ENCODE peak calls at places on chromosomes 13 and 19, in six cellular contexts. One of them, this sample, is unnamed.

GRCh38 chr19:16445238-16446107 is 26.3 kb downstream of the EPS15L1 start:
- DNase-seq in uterus: no peak
- DNase-seq in K562: no peak
- DNase-seq in Peyer's patch: peak; percentile 75
- DNase-seq in heart left ventricle: no peak
- DNase-seq in suprapubic skin: no peak
- DNase-seq in this sample: no peak

GRCh38 chr13:78607409-78608253 is 4.3 kb upstream of the POU4F1 start:
- DNase-seq in uterus: no peak
- DNase-seq in K562: no peak
- DNase-seq in Peyer's patch: no peak
- DNase-seq in heart left ventricle: no peak
- DNase-seq in suprapubic skin: no peak
- DNase-seq in this sample: no peak

GRCh38 chr13:113178896-113179167 is 20.4 kb downstream of the PROZ start:
- DNase-seq in uterus: no peak
- DNase-seq in K562: no peak
- DNase-seq in Peyer's patch: no peak
- DNase-seq in heart left ventricle: no peak
- DNase-seq in suprapubic skin: no peak
- DNase-seq in this sample: no peak

GRCh38 chr13:100301418-100301817 is 212.5 kb downstream of the PCCA start:
- DNase-seq in uterus: no peak
- DNase-seq in K562: no peak
- DNase-seq in Peyer's patch: no peak
- DNase-seq in heart left ventricle: no peak
- DNase-seq in suprapubic skin: no peak
- DNase-seq in this sample: peak; percentile 80

GRCh38 chr19:19464339-19465098 is 50.8 kb downstream of the TSSK6 start:
- DNase-seq in uterus: no peak
- DNase-seq in K562: no peak
- DNase-seq in Peyer's patch: no peak
- DNase-seq in heart left ventricle: no peak
- DNase-seq in suprapubic skin: no peak
- DNase-seq in this sample: peak; percentile 73

GRCh38 chr19:4088065-4088679 is 21.5 kb upstream of the ZBTB7A start:
- DNase-seq in uterus: no peak
- DNase-seq in K562: no peak
- DNase-seq in Peyer's patch: no peak
- DNase-seq in heart left ventricle: peak; percentile 16
- DNase-seq in suprapubic skin: peak; percentile 57
- DNase-seq in this sample: no peak

GRCh38 chr19:1408300-1409203 is 1.2 kb downstream of the DAZAP1 start:
- DNase-seq in uterus: peak; percentile 37
- DNase-seq in K562: peak; percentile 62
- DNase-seq in Peyer's patch: peak; percentile 70
- DNase-seq in heart left ventricle: no peak
- DNase-seq in suprapubic skin: no peak
- DNase-seq in this sample: peak; percentile 78

GRCh38 chr13:26697069-26697955 is 63.3 kb downstream of the GPR12 start:
- DNase-seq in uterus: no peak
- DNase-seq in K562: no peak
- DNase-seq in Peyer's patch: no peak
- DNase-seq in heart left ventricle: no peak
- DNase-seq in suprapubic skin: no peak
- DNase-seq in this sample: no peak

GRCh38 chr13:110731072-110731471 is 17.6 kb downstream of the ING1 start:
- DNase-seq in uterus: no peak
- DNase-seq in K562: no peak
- DNase-seq in Peyer's patch: no peak
- DNase-seq in heart left ventricle: no peak
- DNase-seq in suprapubic skin: no peak
- DNase-seq in this sample: no peak

GRCh38 chr19:35516310-35516709 is 2.9 kb upstream of the DMKN start:
- DNase-seq in uterus: no peak
- DNase-seq in K562: no peak
- DNase-seq in Peyer's patch: no peak
- DNase-seq in heart left ventricle: no peak
- DNase-seq in suprapubic skin: no peak
- DNase-seq in this sample: no peak

GRCh38 chr19:20165971-20166592 is 932 bp upstream of the ZNF486 start:
- DNase-seq in uterus: no peak
- DNase-seq in K562: no peak
- DNase-seq in Peyer's patch: no peak
- DNase-seq in heart left ventricle: no peak
- DNase-seq in suprapubic skin: no peak
- DNase-seq in this sample: no peak

GRCh38 chr19:50912727-50913716 is 1.8 kb upstream of the KLK4 start:
- DNase-seq in uterus: no peak
- DNase-seq in K562: no peak
- DNase-seq in Peyer's patch: no peak
- DNase-seq in heart left ventricle: no peak
- DNase-seq in suprapubic skin: no peak
- DNase-seq in this sample: no peak

GRCh38 chr13:45500492-45501174 is 35.9 kb downstream of the COG3 start:
- DNase-seq in uterus: no peak
- DNase-seq in K562: no peak
- DNase-seq in Peyer's patch: no peak
- DNase-seq in heart left ventricle: no peak
- DNase-seq in suprapubic skin: no peak
- DNase-seq in this sample: no peak

GRCh38 chr13:50080158-50080855 is 65.1 kb downstream of the KCNRG start:
- DNase-seq in uterus: no peak
- DNase-seq in K562: peak; percentile 48
- DNase-seq in Peyer's patch: peak; percentile 59
- DNase-seq in heart left ventricle: no peak
- DNase-seq in suprapubic skin: no peak
- DNase-seq in this sample: peak; percentile 23

GRCh38 chr19:35120492-35120891 is 4.9 kb downstream of the FXYD3 start:
- DNase-seq in uterus: no peak
- DNase-seq in K562: no peak
- DNase-seq in Peyer's patch: peak; percentile 70
- DNase-seq in heart left ventricle: no peak
- DNase-seq in suprapubic skin: no peak
- DNase-seq in this sample: no peak

GRCh38 chr13:113086031-113086750 is 19.4 kb upstream of the F7 start:
- DNase-seq in uterus: no peak
- DNase-seq in K562: peak; percentile 29
- DNase-seq in Peyer's patch: no peak
- DNase-seq in heart left ventricle: peak; percentile 19
- DNase-seq in suprapubic skin: no peak
- DNase-seq in this sample: no peak

GRCh38 chr13:71303144-71303543 is 563.9 kb downstream of the DACH1 start:
- DNase-seq in uterus: no peak
- DNase-seq in K562: no peak
- DNase-seq in Peyer's patch: no peak
- DNase-seq in heart left ventricle: no peak
- DNase-seq in suprapubic skin: no peak
- DNase-seq in this sample: no peak

GRCh38 chr19:38670921-38671398 is 23.5 kb downstream of the ACTN4 start:
- DNase-seq in uterus: no peak
- DNase-seq in K562: peak; percentile 51
- DNase-seq in Peyer's patch: peak; percentile 71
- DNase-seq in heart left ventricle: no peak
- DNase-seq in suprapubic skin: no peak
- DNase-seq in this sample: no peak

GRCh38 chr13:39321578-39321977 is 281.4 kb downstream of the LHFPL6 start:
- DNase-seq in uterus: no peak
- DNase-seq in K562: no peak
- DNase-seq in Peyer's patch: no peak
- DNase-seq in heart left ventricle: peak; percentile 33
- DNase-seq in suprapubic skin: peak; percentile 64
- DNase-seq in this sample: no peak

GRCh38 chr13:94061316-94061715 is 418.2 kb downstream of the DCT start:
- DNase-seq in uterus: no peak
- DNase-seq in K562: no peak
- DNase-seq in Peyer's patch: no peak
- DNase-seq in heart left ventricle: no peak
- DNase-seq in suprapubic skin: no peak
- DNase-seq in this sample: no peak

GRCh38 chr19:33678796-33679195 is 57.0 kb downstream of the CHST8 start:
- DNase-seq in uterus: no peak
- DNase-seq in K562: no peak
- DNase-seq in Peyer's patch: no peak
- DNase-seq in heart left ventricle: no peak
- DNase-seq in suprapubic skin: peak; percentile 22
- DNase-seq in this sample: peak; percentile 31
- TF ChIP-seq CTCF in uterus: no peak
- TF ChIP-seq CTCF in K562: no peak
- TF ChIP-seq CTCF in Peyer's patch: no peak
- TF ChIP-seq CTCF in heart left ventricle: no peak
- TF ChIP-seq CTCF in suprapubic skin: no peak
- TF ChIP-seq CTCF in this sample: no peak

DNA sequence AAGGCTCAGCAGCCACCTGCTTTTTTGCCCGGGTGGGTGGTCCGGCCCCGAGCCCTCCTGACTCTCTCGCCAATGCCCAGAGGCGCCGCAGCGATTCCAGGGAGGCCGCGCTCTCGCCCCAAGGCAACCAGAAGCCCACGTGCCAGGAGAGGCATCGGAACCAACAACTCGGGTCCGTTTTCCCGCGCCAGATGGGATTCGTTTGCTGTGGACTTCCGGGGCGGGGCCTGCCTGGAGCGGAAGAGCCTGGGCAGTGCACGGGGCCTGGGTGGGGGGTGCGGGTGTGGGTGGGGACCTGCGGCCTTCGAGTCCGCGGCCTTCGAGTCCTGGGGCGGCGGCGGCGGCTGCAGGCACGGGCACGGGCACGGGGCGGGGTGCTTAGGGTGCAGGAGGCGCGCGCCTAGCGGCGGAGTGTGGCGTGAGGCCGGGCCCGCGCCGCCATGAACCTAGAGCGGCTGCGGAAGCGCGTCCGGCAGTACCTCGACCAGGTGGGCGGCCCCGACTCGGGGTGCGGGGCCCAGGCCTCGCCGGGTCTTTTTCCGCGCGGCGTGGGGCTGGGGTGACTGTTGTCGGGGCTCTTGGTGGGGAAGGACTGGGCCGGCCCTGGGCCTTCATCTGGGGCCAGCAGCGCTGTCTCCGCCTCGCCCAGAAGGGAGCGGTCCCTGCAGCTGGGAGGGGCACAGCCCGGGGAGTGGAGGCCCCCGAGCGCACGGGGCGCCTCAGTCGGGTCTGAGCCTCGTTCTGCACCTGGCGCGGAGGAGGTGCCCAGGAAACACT is at the start of gene CDC16:
- DNase-seq in uterus: peak; percentile 89
- DNase-seq in K562: peak; percentile 95
- DNase-seq in Peyer's patch: peak; percentile 97
- DNase-seq in heart left ventricle: peak; percentile 94
- DNase-seq in suprapubic skin: peak; percentile 96
- DNase-seq in this sample: peak; percentile 91
- TF ChIP-seq POLR2A in uterus: no peak
- TF ChIP-seq POLR2A in K562: peak; percentile 72
- TF ChIP-seq POLR2A in Peyer's patch: peak; percentile 77
- TF ChIP-seq POLR2A in heart left ventricle: no peak
- TF ChIP-seq POLR2A in suprapubic skin: no peak
- TF ChIP-seq POLR2A in this sample: no peak

GRCh38 chr19:42270346-42271044 is 1.4 kb downstream of the CIC start:
- DNase-seq in uterus: peak; percentile 60
- DNase-seq in K562: peak; percentile 62
- DNase-seq in Peyer's patch: peak; percentile 75
- DNase-seq in heart left ventricle: no peak
- DNase-seq in suprapubic skin: peak; percentile 86
- DNase-seq in this sample: peak; percentile 80

GRCh38 chr19:42269518-42270345 is 680 bp downstream of the CIC start:
- DNase-seq in uterus: peak; percentile 43
- DNase-seq in K562: peak; percentile 39
- DNase-seq in Peyer's patch: no peak
- DNase-seq in heart left ventricle: no peak
- DNase-seq in suprapubic skin: peak; percentile 79
- DNase-seq in this sample: peak; percentile 49

GRCh38 chr19:42267644-42268141 is 1.4 kb upstream of the CIC start:
- DNase-seq in uterus: no peak
- DNase-seq in K562: no peak
- DNase-seq in Peyer's patch: no peak
- DNase-seq in heart left ventricle: no peak
- DNase-seq in suprapubic skin: no peak
- DNase-seq in this sample: no peak

GRCh38 chr19:42268704-42269517 is at the start of gene CIC:
- DNase-seq in uterus: peak; percentile 100
- DNase-seq in K562: peak; percentile 100
- DNase-seq in Peyer's patch: peak; percentile 100
- DNase-seq in heart left ventricle: peak; percentile 100
- DNase-seq in suprapubic skin: peak; percentile 100
- DNase-seq in this sample: peak; percentile 100

DNA sequence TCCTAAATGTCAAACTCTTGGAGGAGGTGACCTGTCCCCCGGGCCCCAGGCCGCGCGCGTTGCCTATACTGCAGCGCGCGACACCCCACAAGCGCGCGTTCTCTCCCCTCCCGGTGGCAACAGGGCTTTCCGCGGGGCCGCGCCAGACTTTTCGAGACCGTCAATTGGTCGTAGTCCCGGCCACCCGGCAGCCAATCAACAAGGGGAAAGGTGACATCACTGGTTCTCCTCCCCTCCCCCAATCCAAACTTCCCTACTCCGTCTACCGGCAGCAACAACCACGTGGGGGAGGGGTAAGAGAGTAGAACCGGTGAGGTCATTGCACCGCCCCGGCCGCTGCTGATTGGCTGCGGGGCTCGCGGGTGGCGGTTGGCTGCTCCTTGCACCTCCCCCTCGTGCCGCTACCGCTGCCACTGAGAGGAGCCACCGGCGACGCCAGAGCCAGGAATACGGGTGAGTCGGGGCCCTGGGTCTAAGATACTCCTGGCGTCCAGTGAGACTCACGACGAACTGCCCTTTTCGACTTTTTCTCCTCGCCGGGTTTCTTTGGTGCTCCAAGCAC is 829 bp upstream of the CIC start:
- DNase-seq in uterus: peak; percentile 99
- DNase-seq in K562: peak; percentile 100
- DNase-seq in Peyer's patch: peak; percentile 100
- DNase-seq in heart left ventricle: peak; percentile 99
- DNase-seq in suprapubic skin: peak; percentile 100
- DNase-seq in this sample: peak; percentile 100
- TF ChIP-seq CTCF in uterus: peak; percentile 22
- TF ChIP-seq CTCF in K562: no peak
- TF ChIP-seq CTCF in Peyer's patch: peak; percentile 5
- TF ChIP-seq CTCF in heart left ventricle: no peak
- TF ChIP-seq CTCF in suprapubic skin: no peak
- TF ChIP-seq CTCF in this sample: no peak

DNA sequence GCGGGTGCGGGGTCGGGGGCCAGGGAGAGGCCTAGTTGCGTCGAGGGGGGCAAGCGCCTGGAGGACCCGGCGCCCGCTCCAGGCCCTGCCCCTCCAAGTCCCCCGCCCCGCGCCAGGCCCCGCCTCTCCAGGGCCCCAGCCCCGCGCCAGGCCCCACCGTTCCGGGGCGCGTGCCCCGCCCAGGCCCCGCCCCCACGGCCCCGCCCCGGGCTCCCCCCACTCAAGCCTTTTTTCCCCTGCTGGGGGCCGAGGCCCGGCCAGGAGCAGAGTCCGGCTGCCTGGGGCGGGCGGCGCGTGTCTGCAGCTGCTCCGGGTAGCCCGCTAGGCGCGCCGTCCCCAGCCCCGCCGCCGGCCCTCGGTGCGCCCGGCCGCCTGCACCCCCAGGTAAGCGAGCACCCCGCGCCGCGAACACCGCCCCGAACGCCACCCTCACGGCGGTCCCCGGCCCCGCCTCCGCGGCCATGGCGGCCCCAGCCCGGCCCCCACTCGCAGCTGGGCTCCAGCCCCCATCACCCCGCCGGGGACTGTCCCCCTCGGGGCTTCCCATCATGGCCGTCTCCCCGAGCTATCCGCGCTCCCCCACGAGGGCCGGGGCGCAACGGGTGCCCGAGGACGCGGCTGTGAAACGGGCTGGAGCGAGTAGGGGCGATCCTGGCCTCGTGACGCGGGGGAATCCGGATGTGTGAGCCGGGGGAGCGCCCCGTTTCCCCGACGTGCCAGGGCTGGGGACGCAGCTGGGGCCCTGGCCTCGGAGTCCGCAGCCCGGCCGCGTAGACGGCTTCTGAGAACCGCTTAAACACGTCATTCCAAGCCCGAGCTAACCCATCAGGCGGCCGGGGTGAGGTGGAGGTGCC is at the start of gene CERS4:
- DNase-seq in uterus: peak; percentile 85
- DNase-seq in K562: peak; percentile 73
- DNase-seq in Peyer's patch: peak; percentile 88
- DNase-seq in heart left ventricle: peak; percentile 53
- DNase-seq in suprapubic skin: peak; percentile 82
- DNase-seq in this sample: peak; percentile 62
- TF ChIP-seq POLR2A in uterus: no peak
- TF ChIP-seq POLR2A in K562: no peak
- TF ChIP-seq POLR2A in Peyer's patch: no peak
- TF ChIP-seq POLR2A in heart left ventricle: no peak
- TF ChIP-seq POLR2A in suprapubic skin: no peak
- TF ChIP-seq POLR2A in this sample: peak; percentile 7